ENCODE peak calls at places on chromosomes 4 and X, in five cellular contexts. B, C, Y, S and G are unnamed samples. For H3K4me1, the result is how much of the 10 kb centered on the place peaks cover.

GRCh38 chrX:65608021-65608420 is 59.4 kb upstream of the MSN start:
- DNase-seq in B (no peak), C (no peak), Y (no peak), S (no peak), G (no peak)

GRCh38 chr4:123430031-123430430 is 33.4 kb downstream of the SPRY1 start:
- DNase-seq in B (no peak), C (no peak), Y (no peak), S (no peak), G (no peak)

GRCh38 chr4:176256921-176257320 is 12.1 kb downstream of the ASB5 start:
- DNase-seq in B (no peak), C (no peak), Y (no peak), S (no peak), G (no peak)

GRCh38 chr4:55947912-55948725 is 626 bp upstream of the CEP135 start:
- DNase-seq in B (peak), C (peak), Y (no peak), S (peak), G (no peak)

GRCh38 chr4:41375561-41375960 is 118.8 kb downstream of the UCHL1 start:
- DNase-seq in B (no peak), C (no peak), Y (no peak), S (no peak), G (no peak)

GRCh38 chr4:26152051-26152450 is 168.8 kb upstream of the RBPJ start:
- DNase-seq in B (no peak), C (no peak), Y (no peak), S (no peak), G (no peak)

GRCh38 chr4:140243345-140243753 is 89.4 kb upstream of the MAML3 start:
- DNase-seq in B (no peak), C (peak), Y (no peak), S (peak), G (no peak)

GRCh38 chr4:76896731-76897521 is 1.0 kb downstream of the SOWAHB start:
- DNase-seq in B (peak), C (no peak), Y (peak), S (peak), G (no peak)

GRCh38 chrX:4764888-4765287 is 1051.4 kb upstream of the PRKX start:
- DNase-seq in B (no peak), C (no peak), Y (no peak), S (no peak), G (no peak)

GRCh38 chrX:141220342-141221008 is 21.8 kb downstream of the SPANXC start:
- DNase-seq in B (peak), C (no peak), Y (no peak), S (no peak), G (no peak)

DNA sequence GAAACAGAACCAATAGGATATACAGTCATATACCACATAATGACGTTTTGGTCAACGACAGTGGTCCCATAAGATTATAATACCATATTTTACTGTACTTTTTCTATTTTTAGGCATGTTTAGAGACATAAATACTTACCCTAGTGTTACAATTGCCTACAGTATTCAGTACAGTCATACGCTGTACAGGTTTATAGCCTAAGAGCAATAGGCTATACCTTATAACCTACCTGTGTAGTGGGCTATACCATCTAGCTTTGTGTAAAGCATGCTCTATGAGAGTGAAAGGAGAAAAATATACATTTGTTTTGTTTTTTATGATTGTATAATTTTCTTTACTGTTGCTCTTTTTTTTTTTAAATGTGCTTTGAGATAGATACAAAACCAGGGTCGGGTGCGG is 52.0 kb upstream of the PABPC1L2A start:
- DNase-seq in B (no peak), C (no peak), Y (no peak), S (no peak), G (no peak)
- H3K4me3 ChIP-seq in B (no peak), C (no peak), Y (no peak), S (no peak), G (no peak)

DNA sequence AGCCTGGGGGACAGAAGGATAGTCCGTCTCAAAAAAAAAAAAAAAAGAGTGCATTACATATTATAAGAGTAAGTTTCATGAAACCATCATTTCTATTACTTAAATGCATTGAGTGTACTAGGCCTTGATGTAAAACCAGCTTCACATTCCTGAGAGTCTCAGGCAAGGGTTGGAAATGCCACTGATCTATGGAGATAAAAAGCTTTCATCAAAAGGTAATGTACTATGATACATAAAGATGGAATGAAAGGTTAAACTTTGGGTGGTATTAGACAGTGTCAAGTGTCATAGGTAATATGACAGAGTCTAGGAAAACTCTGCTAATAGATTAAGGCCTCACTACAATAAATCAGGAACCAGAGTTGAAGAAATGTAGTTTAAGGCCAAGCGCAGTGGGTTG is 7.4 kb downstream of the CFAP97 start:
- DNase-seq in B (no peak), C (no peak), Y (no peak), S (no peak), G (no peak)
- H3K4me1 ChIP-seq in B (under half), C (under half), Y (under half), S (under half), G (under half)

DNA sequence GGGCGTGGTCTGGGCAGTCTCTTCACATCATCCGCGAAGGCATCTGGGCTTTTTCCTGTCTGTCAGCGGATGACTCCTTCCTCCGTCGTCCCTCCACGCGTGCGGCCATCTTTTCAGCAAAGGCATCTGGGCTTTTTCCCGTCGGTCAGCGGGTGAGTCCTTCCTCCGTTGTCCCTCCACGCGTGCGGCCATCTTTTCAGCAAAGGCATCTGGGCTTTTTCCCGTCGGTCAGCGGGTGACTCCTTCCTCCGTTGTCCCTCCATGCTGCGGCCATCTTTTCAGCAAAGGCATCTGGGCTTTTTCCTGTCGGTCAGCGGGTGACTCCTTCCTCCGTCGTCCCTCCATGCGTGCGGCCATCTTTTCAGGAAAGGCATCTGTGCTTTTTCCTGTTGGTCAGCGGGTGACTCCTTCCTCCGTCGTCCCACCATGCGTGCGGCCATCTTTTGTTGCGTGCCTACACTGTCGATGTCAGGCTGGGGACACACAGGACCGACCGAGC is 12.3 kb upstream of the TMEM271 start:
- DNase-seq in B (no peak), C (no peak), Y (no peak), S (no peak), G (no peak)
- H3K4me3 ChIP-seq in B (no peak), C (no peak), Y (no peak), S (no peak), G (no peak)

DNA sequence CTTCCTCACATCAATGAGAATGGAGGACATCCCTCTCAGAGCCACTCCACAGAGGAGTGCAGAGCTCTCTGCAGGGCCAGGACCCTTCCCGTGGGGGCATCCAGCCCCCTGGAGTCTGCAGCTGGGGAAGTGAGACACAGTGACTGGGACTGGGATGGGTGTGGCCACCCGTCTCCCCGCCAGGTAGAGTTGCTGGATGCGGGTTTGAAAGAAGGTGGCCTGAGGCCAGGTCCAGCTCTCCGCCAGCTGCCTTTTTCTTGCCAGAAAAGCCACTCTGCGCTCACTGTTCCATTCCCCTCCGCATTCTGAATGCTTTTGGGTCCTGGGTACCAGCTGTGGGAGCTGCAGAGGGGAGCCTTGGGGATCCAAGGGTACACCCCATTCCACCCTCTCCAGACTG is 82.6 kb downstream of the ABLIM2 start:
- DNase-seq in B (no peak), C (no peak), Y (no peak), S (no peak), G (no peak)
- H3K4me1 ChIP-seq in B (under half), C (under half), Y (under half), S (under half), G (under half)